ENCODE peak calls at places on chromosome 3, in four cellular contexts. H, M, T and W are unnamed samples.

GRCh38 chr3:120093923-120094775 is at the start of gene GSK3B:
- DNase-seq in H (peak; percentile 50), M (peak; percentile 77), T (peak; percentile 58), W (peak; percentile 74)

GRCh38 chr3:54859204-54859603 is 68.7 kb downstream of the LRTM1 start:
- DNase-seq in H (peak; percentile 35), M (no peak), T (no peak), W (no peak)

GRCh38 chr3:30476373-30477082 is 129.9 kb upstream of the TGFBR2 start:
- DNase-seq in H (no peak), M (no peak), T (no peak), W (no peak)

GRCh38 chr3:155093261-155093660 is 13.1 kb downstream of the MME start:
- DNase-seq in H (no peak), M (no peak), T (no peak), W (no peak)

GRCh38 chr3:463793-464192 is 267.2 kb downstream of the CHL1 start:
- DNase-seq in H (no peak), M (no peak), T (no peak), W (no peak)

GRCh38 chr3:183809209-183809608 is 16.2 kb downstream of the MAP6D1 start:
- DNase-seq in H (no peak), M (no peak), T (no peak), W (no peak)

GRCh38 chr3:105538483-105538882 is 171.8 kb downstream of the ALCAM start:
- DNase-seq in H (no peak), M (no peak), T (no peak), W (no peak)

GRCh38 chr3:197960694-197961581 is 921 bp downstream of the LMLN start:
- DNase-seq in H (peak; percentile 38), M (no peak), T (no peak), W (no peak)

GRCh38 chr3:63976166-63976861 is 47.0 kb downstream of the PSMD6 start:
- DNase-seq in H (peak; percentile 48), M (no peak), T (peak; percentile 60), W (no peak)

GRCh38 chr3:181888234-181888633 is 176.5 kb downstream of the SOX2 start:
- DNase-seq in H (no peak), M (no peak), T (no peak), W (no peak)

GRCh38 chr3:180538493-180538892 is 63.5 kb upstream of the TTC14 start:
- DNase-seq in H (no peak), M (no peak), T (no peak), W (no peak)

GRCh38 chr3:156483961-156484787 is 70.7 kb downstream of the SSR3 start:
- DNase-seq in H (no peak), M (no peak), T (no peak), W (no peak)

GRCh38 chr3:141278196-141279073 is 46.8 kb downstream of the PXYLP1 start:
- DNase-seq in H (no peak), M (no peak), T (no peak), W (no peak)

GRCh38 chr3:135844381-135844780 is 121.1 kb upstream of the PPP2R3A start:
- DNase-seq in H (no peak), M (no peak), T (no peak), W (no peak)

GRCh38 chr3:3307491-3307890 is 128.0 kb upstream of the CRBN start:
- DNase-seq in H (no peak), M (no peak), T (no peak), W (no peak)

GRCh38 chr3:150483226-150483625 is 63.1 kb downstream of the SERP1 start:
- DNase-seq in H (no peak), M (no peak), T (no peak), W (no peak)

GRCh38 chr3:7820969-7821368 is 680.7 kb upstream of the LMCD1 start:
- DNase-seq in H (no peak), M (no peak), T (no peak), W (no peak)